ENCODE peak calls at places on chromosomes 5 and 9, in five cellular contexts. Z is progenitor cell of endocrine pancreas; N is stimulated activated CD4-positive, alpha-beta T cell treated with anti-CD3 and anti-CD28 coated beads, Interleukin-4, amount 100 ng/mL, for 24 hours; G is fibroblast of gingiva; C is RWPE1. O is an unnamed sample.

GRCh38 chr5:59587489-59588337 is 305.8 kb downstream of the PDE4D start:
- DNase-seq in Z (peak), N (no peak), G (peak), C (no peak), O (peak)

GRCh38 chr9:28782630-28783029 is 1209.3 kb upstream of the C9orf72 start:
- DNase-seq in Z (no peak), N (no peak), G (no peak), C (no peak), O (no peak)

GRCh38 chr5:17436345-17436744 is 61.7 kb upstream of the TAF11L2 start:
- DNase-seq in Z (no peak), N (no peak), G (no peak), C (no peak), O (no peak)

GRCh38 chr9:35748239-35748857 is 680 bp downstream of the GBA2 start:
- DNase-seq in Z (no peak), N (no peak), G (no peak), C (no peak), O (no peak)

GRCh38 chr5:59724482-59725392 is 168.8 kb downstream of the PDE4D start:
- DNase-seq in Z (no peak), N (peak), G (peak), C (peak), O (peak)

GRCh38 chr5:59833448-59833847 is 60.1 kb downstream of the PDE4D start:
- DNase-seq in Z (no peak), N (no peak), G (no peak), C (no peak), O (no peak)

GRCh38 chr5:143742951-143743350 is 69.0 kb upstream of the HMHB1 start:
- DNase-seq in Z (no peak), N (no peak), G (no peak), C (no peak), O (no peak)

GRCh38 chr9:118882674-118883073 is 486.6 kb downstream of the BRINP1 start:
- DNase-seq in Z (no peak), N (no peak), G (no peak), C (no peak), O (no peak)

GRCh38 chr5:126647071-126647470 is 46.3 kb downstream of the PHAX start:
- DNase-seq in Z (no peak), N (no peak), G (no peak), C (no peak), O (peak)

GRCh38 chr9:123743737-123744136 is 186.2 kb downstream of the DENND1A start:
- DNase-seq in Z (no peak), N (no peak), G (no peak), C (no peak), O (no peak)

GRCh38 chr9:127209220-127209619 is 55.4 kb upstream of the GARNL3 start:
- DNase-seq in Z (no peak), N (no peak), G (no peak), C (no peak), O (no peak)

GRCh38 chr9:27165067-27165466 is 56.0 kb downstream of the TEK start:
- DNase-seq in Z (no peak), N (no peak), G (no peak), C (no peak), O (no peak)

GRCh38 chr5:61051267-61051666 is 106.3 kb downstream of the NDUFAF2 start:
- DNase-seq in Z (no peak), N (no peak), G (no peak), C (peak), O (no peak)

GRCh38 chr9:105405514-105406131 is 42.2 kb upstream of the FSD1L start:
- DNase-seq in Z (no peak), N (peak), G (peak), C (no peak), O (peak)

GRCh38 chr9:89814340-89815040 is 209.7 kb downstream of the GADD45G start:
- DNase-seq in Z (no peak), N (no peak), G (no peak), C (no peak), O (peak)

GRCh38 chr5:37015795-37016666 is 139.5 kb downstream of the NIPBL start:
- DNase-seq in Z (no peak), N (no peak), G (peak), C (peak), O (peak)

GRCh38 chr9:69824497-69825252 is 4.1 kb downstream of the CFAP95 start:
- DNase-seq in Z (no peak), N (no peak), G (no peak), C (no peak), O (no peak)

GRCh38 chr5:90873033-90873517 is 314.5 kb downstream of the ADGRV1 start:
- DNase-seq in Z (no peak), N (peak), G (peak), C (no peak), O (no peak)

GRCh38 chr9:122463828-122464632 is 13.7 kb downstream of the OR1J1 start:
- DNase-seq in Z (no peak), N (peak), G (no peak), C (no peak), O (peak)

GRCh38 chr9:134189167-134189474 is 24.8 kb upstream of the RNU6ATAC start:
- DNase-seq in Z (no peak), N (no peak), G (no peak), C (no peak), O (peak)

GRCh38 chr5:128813317-128813716 is 152.0 kb upstream of the SLC27A6 start:
- DNase-seq in Z (no peak), N (no peak), G (no peak), C (no peak), O (no peak)

GRCh38 chr9:134800791-134801339 is 79.7 kb upstream of the FCN2 start:
- DNase-seq in Z (no peak), N (no peak), G (no peak), C (no peak), O (peak)

GRCh38 chr9:98885575-98886292 is 58.0 kb upstream of the COL15A1 start:
- DNase-seq in Z (no peak), N (no peak), G (no peak), C (no peak), O (no peak)

GRCh38 chr5:100761192-100761591 is 141.9 kb downstream of the ST8SIA4 start:
- DNase-seq in Z (no peak), N (no peak), G (peak), C (no peak), O (no peak)

O was measured in NCI-H82.